ENCODE peak calls at places on chromosomes 4 and X, in eight cellular contexts. One of them, this sample, is unnamed.

GRCh38 chrX:85288992-85289723 is 45.4 kb downstream of the ZNF711 start:
- DNase-seq in AG04450: no peak
- DNase-seq in activated CD8-positive, alpha-beta T cell treated with anti-CD3 and anti-CD28 coated beads for 36 hours: no peak
- DNase-seq in CD8-positive, alpha-beta T cell: no peak
- DNase-seq in cardiac fibroblast: no peak
- DNase-seq in brain microvascular endothelial cell: no peak
- DNase-seq in MCF 10A: no peak
- DNase-seq in chondrocyte: no peak
- DNase-seq in this sample: no peak

GRCh38 chrX:134764202-134764785 is 106.0 kb upstream of the PLAC1 start:
- DNase-seq in chondrocyte: no peak
- DNase-seq in cardiac fibroblast: no peak
- DNase-seq in brain microvascular endothelial cell: no peak
- DNase-seq in CD8-positive, alpha-beta T cell: no peak
- DNase-seq in activated CD8-positive, alpha-beta T cell treated with anti-CD3 and anti-CD28 coated beads for 36 hours: no peak
- DNase-seq in AG04450: no peak
- DNase-seq in MCF 10A: peak
- DNase-seq in this sample: peak

GRCh38 chr4:185932491-185932890 is 120.5 kb upstream of the SORBS2 start:
- DNase-seq in AG04450: no peak
- DNase-seq in brain microvascular endothelial cell: peak
- DNase-seq in cardiac fibroblast: peak
- DNase-seq in CD8-positive, alpha-beta T cell: no peak
- DNase-seq in activated CD8-positive, alpha-beta T cell treated with anti-CD3 and anti-CD28 coated beads for 36 hours: no peak
- DNase-seq in MCF 10A: no peak
- DNase-seq in chondrocyte: no peak
- DNase-seq in this sample: no peak

GRCh38 chrX:30488092-30488491 is 89.5 kb downstream of the TASL start:
- DNase-seq in cardiac fibroblast: peak
- DNase-seq in brain microvascular endothelial cell: no peak
- DNase-seq in AG04450: no peak
- DNase-seq in chondrocyte: no peak
- DNase-seq in activated CD8-positive, alpha-beta T cell treated with anti-CD3 and anti-CD28 coated beads for 36 hours: no peak
- DNase-seq in MCF 10A: peak
- DNase-seq in CD8-positive, alpha-beta T cell: no peak
- DNase-seq in this sample: peak

GRCh38 chr4:38717604-38718003 is 53.6 kb downstream of the KLF3 start:
- DNase-seq in AG04450: no peak
- DNase-seq in MCF 10A: no peak
- DNase-seq in CD8-positive, alpha-beta T cell: no peak
- DNase-seq in cardiac fibroblast: peak
- DNase-seq in brain microvascular endothelial cell: no peak
- DNase-seq in chondrocyte: no peak
- DNase-seq in activated CD8-positive, alpha-beta T cell treated with anti-CD3 and anti-CD28 coated beads for 36 hours: no peak
- DNase-seq in this sample: no peak

GRCh38 chr4:78057600-78058560 is 757 bp downstream of the FRAS1 start:
- DNase-seq in cardiac fibroblast: peak
- DNase-seq in CD8-positive, alpha-beta T cell: peak
- DNase-seq in MCF 10A: peak
- DNase-seq in activated CD8-positive, alpha-beta T cell treated with anti-CD3 and anti-CD28 coated beads for 36 hours: peak
- DNase-seq in brain microvascular endothelial cell: peak
- DNase-seq in chondrocyte: peak
- DNase-seq in AG04450: no peak
- DNase-seq in this sample: peak

GRCh38 chr4:146072381-146072780 is 103.1 kb upstream of the LSM6 start:
- DNase-seq in chondrocyte: no peak
- DNase-seq in cardiac fibroblast: peak
- DNase-seq in CD8-positive, alpha-beta T cell: no peak
- DNase-seq in activated CD8-positive, alpha-beta T cell treated with anti-CD3 and anti-CD28 coated beads for 36 hours: no peak
- DNase-seq in brain microvascular endothelial cell: no peak
- DNase-seq in MCF 10A: peak
- DNase-seq in AG04450: no peak
- DNase-seq in this sample: no peak

GRCh38 chr4:107094332-107094731 is 58.2 kb upstream of the DKK2 start:
- DNase-seq in cardiac fibroblast: peak
- DNase-seq in MCF 10A: peak
- DNase-seq in CD8-positive, alpha-beta T cell: peak
- DNase-seq in activated CD8-positive, alpha-beta T cell treated with anti-CD3 and anti-CD28 coated beads for 36 hours: no peak
- DNase-seq in chondrocyte: no peak
- DNase-seq in brain microvascular endothelial cell: peak
- DNase-seq in AG04450: no peak
- DNase-seq in this sample: peak

GRCh38 chr4:821631-822030 is 4.3 kb downstream of the CPLX1 start:
- DNase-seq in brain microvascular endothelial cell: no peak
- DNase-seq in CD8-positive, alpha-beta T cell: no peak
- DNase-seq in AG04450: no peak
- DNase-seq in cardiac fibroblast: no peak
- DNase-seq in chondrocyte: no peak
- DNase-seq in MCF 10A: no peak
- DNase-seq in activated CD8-positive, alpha-beta T cell treated with anti-CD3 and anti-CD28 coated beads for 36 hours: no peak
- DNase-seq in this sample: no peak

GRCh38 chr4:113043591-113043990 is 5.9 kb upstream of the ANK2 start:
- DNase-seq in brain microvascular endothelial cell: no peak
- DNase-seq in MCF 10A: no peak
- DNase-seq in activated CD8-positive, alpha-beta T cell treated with anti-CD3 and anti-CD28 coated beads for 36 hours: no peak
- DNase-seq in chondrocyte: no peak
- DNase-seq in CD8-positive, alpha-beta T cell: no peak
- DNase-seq in cardiac fibroblast: no peak
- DNase-seq in AG04450: no peak
- DNase-seq in this sample: no peak

GRCh38 chr4:4821577-4821976 is 37.9 kb upstream of the MSX1 start:
- DNase-seq in cardiac fibroblast: no peak
- DNase-seq in CD8-positive, alpha-beta T cell: no peak
- DNase-seq in chondrocyte: no peak
- DNase-seq in brain microvascular endothelial cell: no peak
- DNase-seq in activated CD8-positive, alpha-beta T cell treated with anti-CD3 and anti-CD28 coated beads for 36 hours: no peak
- DNase-seq in MCF 10A: no peak
- DNase-seq in AG04450: no peak
- DNase-seq in this sample: no peak

GRCh38 chrX:88830113-88830512 is 83.1 kb downstream of the CPXCR1 start:
- DNase-seq in activated CD8-positive, alpha-beta T cell treated with anti-CD3 and anti-CD28 coated beads for 36 hours: no peak
- DNase-seq in MCF 10A: no peak
- DNase-seq in chondrocyte: no peak
- DNase-seq in brain microvascular endothelial cell: no peak
- DNase-seq in CD8-positive, alpha-beta T cell: no peak
- DNase-seq in cardiac fibroblast: no peak
- DNase-seq in AG04450: no peak
- DNase-seq in this sample: no peak

GRCh38 chr4:6172093-6172926 is 28.0 kb downstream of the JAKMIP1 start:
- DNase-seq in CD8-positive, alpha-beta T cell: peak
- DNase-seq in activated CD8-positive, alpha-beta T cell treated with anti-CD3 and anti-CD28 coated beads for 36 hours: no peak
- DNase-seq in cardiac fibroblast: no peak
- DNase-seq in brain microvascular endothelial cell: no peak
- DNase-seq in MCF 10A: no peak
- DNase-seq in AG04450: no peak
- DNase-seq in chondrocyte: no peak
- DNase-seq in this sample: no peak

GRCh38 chr4:121025540-121025939 is 46.8 kb downstream of the NDNF start:
- DNase-seq in brain microvascular endothelial cell: no peak
- DNase-seq in activated CD8-positive, alpha-beta T cell treated with anti-CD3 and anti-CD28 coated beads for 36 hours: no peak
- DNase-seq in cardiac fibroblast: no peak
- DNase-seq in CD8-positive, alpha-beta T cell: no peak
- DNase-seq in MCF 10A: no peak
- DNase-seq in chondrocyte: no peak
- DNase-seq in AG04450: no peak
- DNase-seq in this sample: no peak

GRCh38 chr4:128600996-128601857 is 208.3 kb upstream of the JADE1 start:
- DNase-seq in CD8-positive, alpha-beta T cell: no peak
- DNase-seq in activated CD8-positive, alpha-beta T cell treated with anti-CD3 and anti-CD28 coated beads for 36 hours: no peak
- DNase-seq in chondrocyte: no peak
- DNase-seq in MCF 10A: peak
- DNase-seq in brain microvascular endothelial cell: peak
- DNase-seq in AG04450: peak
- DNase-seq in cardiac fibroblast: peak
- DNase-seq in this sample: no peak

GRCh38 chrX:16319929-16320328 is 152.6 kb downstream of the MAGEB17 start:
- DNase-seq in brain microvascular endothelial cell: peak
- DNase-seq in AG04450: peak
- DNase-seq in activated CD8-positive, alpha-beta T cell treated with anti-CD3 and anti-CD28 coated beads for 36 hours: no peak
- DNase-seq in cardiac fibroblast: no peak
- DNase-seq in chondrocyte: no peak
- DNase-seq in MCF 10A: no peak
- DNase-seq in CD8-positive, alpha-beta T cell: no peak
- DNase-seq in this sample: no peak

GRCh38 chrX:115268421-115268820 is 21.1 kb upstream of the LUZP4 start:
- DNase-seq in CD8-positive, alpha-beta T cell: no peak
- DNase-seq in chondrocyte: no peak
- DNase-seq in cardiac fibroblast: no peak
- DNase-seq in activated CD8-positive, alpha-beta T cell treated with anti-CD3 and anti-CD28 coated beads for 36 hours: no peak
- DNase-seq in brain microvascular endothelial cell: no peak
- DNase-seq in MCF 10A: peak
- DNase-seq in AG04450: no peak
- DNase-seq in this sample: no peak

GRCh38 chr4:172726001-172726423 is 442.6 kb upstream of the GALNT7 start:
- DNase-seq in brain microvascular endothelial cell: no peak
- DNase-seq in cardiac fibroblast: no peak
- DNase-seq in AG04450: no peak
- DNase-seq in CD8-positive, alpha-beta T cell: no peak
- DNase-seq in MCF 10A: no peak
- DNase-seq in activated CD8-positive, alpha-beta T cell treated with anti-CD3 and anti-CD28 coated beads for 36 hours: no peak
- DNase-seq in chondrocyte: no peak
- DNase-seq in this sample: no peak

DNA sequence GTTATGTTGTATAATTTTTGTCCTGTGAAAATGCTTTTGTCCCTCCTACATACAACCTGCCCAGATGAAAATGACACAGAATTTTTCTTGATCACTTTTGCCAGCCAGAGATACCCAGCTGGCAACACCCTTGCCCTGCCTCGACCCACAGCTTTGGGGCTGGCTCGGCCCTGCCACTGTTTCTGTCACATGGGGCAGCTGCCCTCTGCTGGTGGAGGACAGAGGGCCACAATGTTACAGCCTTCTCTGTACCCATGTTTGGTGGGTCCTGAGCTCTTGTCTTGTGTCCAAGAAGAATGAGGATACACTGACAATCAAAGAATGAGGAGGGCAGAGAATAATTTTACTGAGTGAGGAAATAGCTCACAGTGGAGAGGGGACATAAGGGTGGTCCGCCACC is 31.1 kb downstream of the BMP15 start:
- DNase-seq in chondrocyte: no peak
- DNase-seq in cardiac fibroblast: no peak
- DNase-seq in activated CD8-positive, alpha-beta T cell treated with anti-CD3 and anti-CD28 coated beads for 36 hours: peak
- DNase-seq in AG04450: no peak
- DNase-seq in brain microvascular endothelial cell: no peak
- DNase-seq in MCF 10A: peak
- DNase-seq in CD8-positive, alpha-beta T cell: no peak
- DNase-seq in this sample: no peak
- TF ChIP-seq CTCF in chondrocyte: peak
- TF ChIP-seq CTCF in cardiac fibroblast: peak
- TF ChIP-seq CTCF in activated CD8-positive, alpha-beta T cell treated with anti-CD3 and anti-CD28 coated beads for 36 hours: no peak
- TF ChIP-seq CTCF in AG04450: peak
- TF ChIP-seq CTCF in brain microvascular endothelial cell: peak
- TF ChIP-seq CTCF in MCF 10A: peak
- TF ChIP-seq CTCF in CD8-positive, alpha-beta T cell: no peak
- TF ChIP-seq CTCF in this sample: peak

GRCh38 chrX:112223391-112223790 is 140.8 kb upstream of the TRPC5 start:
- DNase-seq in brain microvascular endothelial cell: no peak
- DNase-seq in cardiac fibroblast: no peak
- DNase-seq in CD8-positive, alpha-beta T cell: no peak
- DNase-seq in AG04450: no peak
- DNase-seq in chondrocyte: no peak
- DNase-seq in activated CD8-positive, alpha-beta T cell treated with anti-CD3 and anti-CD28 coated beads for 36 hours: no peak
- DNase-seq in MCF 10A: no peak
- DNase-seq in this sample: no peak

GRCh38 chrX:112218388-112218787 is 135.8 kb upstream of the TRPC5 start:
- DNase-seq in AG04450: no peak
- DNase-seq in cardiac fibroblast: no peak
- DNase-seq in chondrocyte: no peak
- DNase-seq in CD8-positive, alpha-beta T cell: no peak
- DNase-seq in MCF 10A: no peak
- DNase-seq in brain microvascular endothelial cell: no peak
- DNase-seq in activated CD8-positive, alpha-beta T cell treated with anti-CD3 and anti-CD28 coated beads for 36 hours: no peak
- DNase-seq in this sample: no peak
- TF ChIP-seq CTCF in AG04450: no peak
- TF ChIP-seq CTCF in cardiac fibroblast: no peak
- TF ChIP-seq CTCF in chondrocyte: no peak
- TF ChIP-seq CTCF in CD8-positive, alpha-beta T cell: no peak
- TF ChIP-seq CTCF in MCF 10A: no peak
- TF ChIP-seq CTCF in brain microvascular endothelial cell: no peak
- TF ChIP-seq CTCF in activated CD8-positive, alpha-beta T cell treated with anti-CD3 and anti-CD28 coated beads for 36 hours: no peak
- TF ChIP-seq CTCF in this sample: no peak

GRCh38 chr4:27357283-27357682 is 496.6 kb downstream of the STIM2 start:
- DNase-seq in cardiac fibroblast: no peak
- DNase-seq in AG04450: no peak
- DNase-seq in chondrocyte: no peak
- DNase-seq in brain microvascular endothelial cell: no peak
- DNase-seq in CD8-positive, alpha-beta T cell: no peak
- DNase-seq in MCF 10A: peak
- DNase-seq in activated CD8-positive, alpha-beta T cell treated with anti-CD3 and anti-CD28 coated beads for 36 hours: no peak
- DNase-seq in this sample: no peak
- TF ChIP-seq CTCF in cardiac fibroblast: peak
- TF ChIP-seq CTCF in AG04450: no peak
- TF ChIP-seq CTCF in chondrocyte: peak
- TF ChIP-seq CTCF in brain microvascular endothelial cell: no peak
- TF ChIP-seq CTCF in CD8-positive, alpha-beta T cell: no peak
- TF ChIP-seq CTCF in MCF 10A: peak
- TF ChIP-seq CTCF in activated CD8-positive, alpha-beta T cell treated with anti-CD3 and anti-CD28 coated beads for 36 hours: no peak
- TF ChIP-seq CTCF in this sample: no peak

GRCh38 chr4:141328550-141329173 is 108.0 kb downstream of the ZNF330 start:
- DNase-seq in AG04450: no peak
- DNase-seq in chondrocyte: no peak
- DNase-seq in cardiac fibroblast: no peak
- DNase-seq in activated CD8-positive, alpha-beta T cell treated with anti-CD3 and anti-CD28 coated beads for 36 hours: no peak
- DNase-seq in CD8-positive, alpha-beta T cell: no peak
- DNase-seq in MCF 10A: no peak
- DNase-seq in brain microvascular endothelial cell: no peak
- DNase-seq in this sample: no peak
- TF ChIP-seq CTCF in AG04450: no peak
- TF ChIP-seq CTCF in chondrocyte: no peak
- TF ChIP-seq CTCF in cardiac fibroblast: no peak
- TF ChIP-seq CTCF in activated CD8-positive, alpha-beta T cell treated with anti-CD3 and anti-CD28 coated beads for 36 hours: no peak
- TF ChIP-seq CTCF in CD8-positive, alpha-beta T cell: no peak
- TF ChIP-seq CTCF in MCF 10A: no peak
- TF ChIP-seq CTCF in brain microvascular endothelial cell: no peak
- TF ChIP-seq CTCF in this sample: no peak

GRCh38 chrX:35890699-35891098 is 28.8 kb upstream of the CFAP47 start:
- DNase-seq in MCF 10A: peak
- DNase-seq in chondrocyte: no peak
- DNase-seq in activated CD8-positive, alpha-beta T cell treated with anti-CD3 and anti-CD28 coated beads for 36 hours: peak
- DNase-seq in AG04450: no peak
- DNase-seq in brain microvascular endothelial cell: no peak
- DNase-seq in cardiac fibroblast: peak
- DNase-seq in CD8-positive, alpha-beta T cell: no peak
- DNase-seq in this sample: peak
- TF ChIP-seq CTCF in MCF 10A: peak
- TF ChIP-seq CTCF in chondrocyte: peak
- TF ChIP-seq CTCF in activated CD8-positive, alpha-beta T cell treated with anti-CD3 and anti-CD28 coated beads for 36 hours: no peak
- TF ChIP-seq CTCF in AG04450: peak
- TF ChIP-seq CTCF in brain microvascular endothelial cell: peak
- TF ChIP-seq CTCF in cardiac fibroblast: no peak
- TF ChIP-seq CTCF in CD8-positive, alpha-beta T cell: no peak
- TF ChIP-seq CTCF in this sample: peak

This sample was measured in GM13976.